ENCODE peak calls at places on chromosomes 13 and 19, in seven cellular contexts. One of them, this sample, is unnamed.

GRCh38 chr19:29031216-29031615 is 181.7 kb downstream of the UQCRFS1 start:
- DNase-seq in mucosa of descending colon: no peak
- DNase-seq in heart left ventricle: no peak
- DNase-seq in GM23338: no peak
- DNase-seq in GM06990: no peak
- DNase-seq in IMR-90: no peak
- DNase-seq in uterus: no peak
- DNase-seq in this sample: no peak

GRCh38 chr19:13057744-13058143 is 44.9 kb downstream of the LYL1 start:
- DNase-seq in mucosa of descending colon: no peak
- DNase-seq in heart left ventricle: no peak
- DNase-seq in GM23338: no peak
- DNase-seq in GM06990: no peak
- DNase-seq in IMR-90: peak
- DNase-seq in uterus: no peak
- DNase-seq in this sample: no peak

GRCh38 chr19:12884926-12885748 is 1.9 kb downstream of the KLF1 start:
- DNase-seq in mucosa of descending colon: peak
- DNase-seq in heart left ventricle: peak
- DNase-seq in GM23338: peak
- DNase-seq in GM06990: peak
- DNase-seq in IMR-90: peak
- DNase-seq in uterus: no peak
- DNase-seq in this sample: peak

GRCh38 chr19:310141-310651 is 19.0 kb upstream of the PLPP2 start:
- DNase-seq in mucosa of descending colon: no peak
- DNase-seq in heart left ventricle: no peak
- DNase-seq in GM23338: peak
- DNase-seq in GM06990: no peak
- DNase-seq in IMR-90: no peak
- DNase-seq in uterus: peak
- DNase-seq in this sample: no peak

GRCh38 chr19:47018923-47019322 is 714 bp upstream of the NPAS1 start:
- DNase-seq in mucosa of descending colon: no peak
- DNase-seq in heart left ventricle: no peak
- DNase-seq in GM23338: no peak
- DNase-seq in GM06990: no peak
- DNase-seq in IMR-90: no peak
- DNase-seq in uterus: no peak
- DNase-seq in this sample: no peak

GRCh38 chr19:46639356-46640061 is 3.5 kb upstream of the GNG8 start:
- DNase-seq in mucosa of descending colon: peak
- DNase-seq in heart left ventricle: peak
- DNase-seq in GM23338: peak
- DNase-seq in GM06990: no peak
- DNase-seq in IMR-90: peak
- DNase-seq in uterus: peak
- DNase-seq in this sample: peak

GRCh38 chr13:112638157-112638750 is 50.3 kb upstream of the TUBGCP3 start:
- DNase-seq in mucosa of descending colon: no peak
- DNase-seq in heart left ventricle: no peak
- DNase-seq in GM23338: no peak
- DNase-seq in GM06990: no peak
- DNase-seq in IMR-90: no peak
- DNase-seq in uterus: no peak
- DNase-seq in this sample: no peak

GRCh38 chr13:46051958-46052313 is 610 bp downstream of the ZC3H13 start:
- DNase-seq in mucosa of descending colon: no peak
- DNase-seq in heart left ventricle: no peak
- DNase-seq in GM23338: peak
- DNase-seq in GM06990: no peak
- DNase-seq in IMR-90: peak
- DNase-seq in uterus: no peak
- DNase-seq in this sample: no peak

GRCh38 chr13:33284916-33285315 is 639 bp downstream of the STARD13 start:
- DNase-seq in mucosa of descending colon: no peak
- DNase-seq in heart left ventricle: no peak
- DNase-seq in GM23338: no peak
- DNase-seq in GM06990: no peak
- DNase-seq in IMR-90: no peak
- DNase-seq in uterus: no peak
- DNase-seq in this sample: peak

GRCh38 chr19:42091300-42092266 is 15.6 kb downstream of the ZNF574 start:
- DNase-seq in mucosa of descending colon: no peak
- DNase-seq in heart left ventricle: no peak
- DNase-seq in GM23338: no peak
- DNase-seq in GM06990: no peak
- DNase-seq in IMR-90: peak
- DNase-seq in uterus: peak
- DNase-seq in this sample: no peak

GRCh38 chr19:1922803-1923202 is 17.6 kb downstream of the ADAT3 start:
- DNase-seq in mucosa of descending colon: no peak
- DNase-seq in heart left ventricle: no peak
- DNase-seq in GM23338: no peak
- DNase-seq in GM06990: no peak
- DNase-seq in IMR-90: no peak
- DNase-seq in uterus: no peak
- DNase-seq in this sample: no peak

GRCh38 chr19:44032001-44032610 is 6.9 kb downstream of the ZNF222 start:
- DNase-seq in mucosa of descending colon: no peak
- DNase-seq in heart left ventricle: no peak
- DNase-seq in GM23338: no peak
- DNase-seq in GM06990: no peak
- DNase-seq in IMR-90: no peak
- DNase-seq in uterus: no peak
- DNase-seq in this sample: no peak

GRCh38 chr19:45739498-45740439 is 6.5 kb downstream of the MEIOSIN start:
- DNase-seq in mucosa of descending colon: no peak
- DNase-seq in heart left ventricle: no peak
- DNase-seq in GM23338: no peak
- DNase-seq in GM06990: no peak
- DNase-seq in IMR-90: no peak
- DNase-seq in uterus: no peak
- DNase-seq in this sample: no peak

GRCh38 chr13:47237571-47237970 is 340.7 kb upstream of the HTR2A start:
- DNase-seq in mucosa of descending colon: no peak
- DNase-seq in heart left ventricle: no peak
- DNase-seq in GM23338: no peak
- DNase-seq in GM06990: no peak
- DNase-seq in IMR-90: no peak
- DNase-seq in uterus: no peak
- DNase-seq in this sample: no peak

DNA sequence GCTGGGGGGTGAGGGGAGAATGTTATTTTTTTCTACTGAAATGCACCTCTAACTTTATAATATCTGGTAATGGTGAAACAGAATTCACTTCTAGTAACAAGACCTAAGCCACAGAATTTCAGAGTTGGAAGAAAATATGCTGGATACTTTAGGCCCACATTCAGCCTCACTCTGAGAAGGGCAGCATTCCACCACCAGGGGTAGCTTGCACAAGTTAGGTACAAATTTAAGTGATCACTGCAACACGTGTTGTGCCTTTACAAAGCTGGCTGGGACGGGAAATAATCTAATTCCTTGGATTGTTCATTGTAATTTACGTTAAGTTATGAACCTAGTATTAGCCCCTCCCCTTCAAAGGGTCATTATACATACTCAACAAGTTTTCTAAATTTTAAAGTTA is 192.3 kb downstream of the RGCC start:
- DNase-seq in mucosa of descending colon: no peak
- DNase-seq in heart left ventricle: no peak
- DNase-seq in GM23338: peak
- DNase-seq in GM06990: no peak
- DNase-seq in IMR-90: peak
- DNase-seq in uterus: no peak
- DNase-seq in this sample: no peak
- TF ChIP-seq CTCF in mucosa of descending colon: no peak
- TF ChIP-seq CTCF in heart left ventricle: peak
- TF ChIP-seq CTCF in GM23338: peak
- TF ChIP-seq CTCF in GM06990: peak
- TF ChIP-seq CTCF in IMR-90: peak
- TF ChIP-seq CTCF in uterus: no peak
- TF ChIP-seq CTCF in this sample: no peak

GRCh38 chr13:38024431-38024830 is 154.9 kb upstream of the TRPC4 start:
- DNase-seq in mucosa of descending colon: no peak
- DNase-seq in heart left ventricle: no peak
- DNase-seq in GM23338: no peak
- DNase-seq in GM06990: no peak
- DNase-seq in IMR-90: no peak
- DNase-seq in uterus: no peak
- DNase-seq in this sample: no peak
- TF ChIP-seq CTCF in mucosa of descending colon: no peak
- TF ChIP-seq CTCF in heart left ventricle: no peak
- TF ChIP-seq CTCF in GM23338: no peak
- TF ChIP-seq CTCF in GM06990: no peak
- TF ChIP-seq CTCF in IMR-90: no peak
- TF ChIP-seq CTCF in uterus: no peak
- TF ChIP-seq CTCF in this sample: no peak

GRCh38 chr19:15237759-15238638 is 5.8 kb upstream of the EPHX3 start:
- DNase-seq in mucosa of descending colon: no peak
- DNase-seq in heart left ventricle: no peak
- DNase-seq in GM23338: no peak
- DNase-seq in GM06990: no peak
- DNase-seq in IMR-90: no peak
- DNase-seq in uterus: no peak
- DNase-seq in this sample: no peak

GRCh38 chr19:15240539-15240938 is 8.3 kb upstream of the EPHX3 start:
- DNase-seq in mucosa of descending colon: no peak
- DNase-seq in heart left ventricle: no peak
- DNase-seq in GM23338: no peak
- DNase-seq in GM06990: no peak
- DNase-seq in IMR-90: no peak
- DNase-seq in uterus: no peak
- DNase-seq in this sample: no peak

GRCh38 chr19:15239337-15239949 is 7.2 kb upstream of the EPHX3 start:
- DNase-seq in mucosa of descending colon: no peak
- DNase-seq in heart left ventricle: no peak
- DNase-seq in GM23338: no peak
- DNase-seq in GM06990: no peak
- DNase-seq in IMR-90: no peak
- DNase-seq in uterus: no peak
- DNase-seq in this sample: no peak

GRCh38 chr19:15236886-15237285 is 4.6 kb upstream of the EPHX3 start:
- DNase-seq in mucosa of descending colon: no peak
- DNase-seq in heart left ventricle: no peak
- DNase-seq in GM23338: no peak
- DNase-seq in GM06990: no peak
- DNase-seq in IMR-90: no peak
- DNase-seq in uterus: no peak
- DNase-seq in this sample: no peak

DNA sequence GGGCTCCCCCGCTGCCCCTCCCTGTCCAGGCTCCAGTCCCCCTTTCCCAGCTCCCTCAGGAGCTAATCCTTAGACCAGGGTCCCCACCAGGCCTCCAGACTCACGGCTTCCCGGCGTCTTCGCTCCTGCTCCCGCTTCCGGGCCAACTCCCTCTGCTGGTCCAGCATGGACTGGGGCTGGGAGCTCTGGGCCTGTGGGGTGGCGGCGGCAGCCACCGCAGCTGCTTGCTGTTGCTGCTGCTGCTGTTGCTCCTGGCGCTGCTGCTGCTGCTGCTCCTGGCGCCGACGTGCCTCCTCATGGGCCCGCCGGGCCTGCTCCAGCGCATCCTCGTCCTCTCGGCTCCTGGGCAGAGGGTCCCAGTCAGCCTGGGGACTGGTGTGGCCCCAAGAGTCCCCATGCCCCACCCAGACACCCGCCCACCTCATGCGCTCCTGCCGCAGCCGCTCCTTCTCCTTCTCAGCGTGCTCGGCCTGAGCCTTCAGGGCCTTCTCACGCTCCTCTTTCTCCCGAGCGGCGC is 6.4 kb upstream of the EPHX3 start:
- DNase-seq in mucosa of descending colon: no peak
- DNase-seq in heart left ventricle: no peak
- DNase-seq in GM23338: peak
- DNase-seq in GM06990: no peak
- DNase-seq in IMR-90: no peak
- DNase-seq in uterus: no peak
- DNase-seq in this sample: no peak
- TF ChIP-seq CTCF in mucosa of descending colon: no peak
- TF ChIP-seq CTCF in heart left ventricle: peak
- TF ChIP-seq CTCF in GM23338: no peak
- TF ChIP-seq CTCF in GM06990: no peak
- TF ChIP-seq CTCF in IMR-90: no peak
- TF ChIP-seq CTCF in uterus: no peak
- TF ChIP-seq CTCF in this sample: no peak

GRCh38 chr13:111629457-111629856 is 309.0 kb downstream of the TEX29 start:
- DNase-seq in mucosa of descending colon: no peak
- DNase-seq in heart left ventricle: no peak
- DNase-seq in GM23338: no peak
- DNase-seq in GM06990: no peak
- DNase-seq in IMR-90: no peak
- DNase-seq in uterus: no peak
- DNase-seq in this sample: no peak

GRCh38 chr13:111632906-111633305 is 312.5 kb downstream of the TEX29 start:
- DNase-seq in mucosa of descending colon: no peak
- DNase-seq in heart left ventricle: no peak
- DNase-seq in GM23338: peak
- DNase-seq in GM06990: no peak
- DNase-seq in IMR-90: no peak
- DNase-seq in uterus: no peak
- DNase-seq in this sample: no peak

GRCh38 chr13:111629016-111629415 is 308.6 kb downstream of the TEX29 start:
- DNase-seq in mucosa of descending colon: no peak
- DNase-seq in heart left ventricle: no peak
- DNase-seq in GM23338: no peak
- DNase-seq in GM06990: no peak
- DNase-seq in IMR-90: no peak
- DNase-seq in uterus: no peak
- DNase-seq in this sample: no peak

GRCh38 chr13:111629933-111630332 is 309.5 kb downstream of the TEX29 start:
- DNase-seq in mucosa of descending colon: no peak
- DNase-seq in heart left ventricle: no peak
- DNase-seq in GM23338: no peak
- DNase-seq in GM06990: no peak
- DNase-seq in IMR-90: no peak
- DNase-seq in uterus: no peak
- DNase-seq in this sample: no peak

DNA sequence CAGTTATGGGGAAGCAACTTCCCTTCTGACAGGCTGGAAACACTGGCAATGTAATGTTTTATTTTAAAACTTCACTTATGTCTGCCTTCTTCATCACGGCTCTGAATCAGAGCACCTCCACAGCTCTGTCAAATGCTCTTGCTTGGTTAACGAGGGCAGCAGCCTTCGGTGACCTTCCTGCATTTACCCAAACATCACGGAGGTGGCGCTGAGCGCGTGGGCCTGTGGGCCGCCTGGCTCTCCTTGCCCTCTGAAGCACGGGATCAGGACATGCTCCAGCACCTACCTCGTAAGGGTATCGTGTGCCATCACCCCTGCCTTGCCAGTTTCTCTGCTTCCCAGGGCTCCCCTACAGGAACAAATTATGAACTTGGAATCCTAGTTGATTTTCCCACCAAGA is 310.0 kb downstream of the TEX29 start:
- DNase-seq in mucosa of descending colon: no peak
- DNase-seq in heart left ventricle: no peak
- DNase-seq in GM23338: peak
- DNase-seq in GM06990: no peak
- DNase-seq in IMR-90: no peak
- DNase-seq in uterus: no peak
- DNase-seq in this sample: no peak
- TF ChIP-seq CTCF in mucosa of descending colon: no peak
- TF ChIP-seq CTCF in heart left ventricle: no peak
- TF ChIP-seq CTCF in GM23338: peak
- TF ChIP-seq CTCF in GM06990: no peak
- TF ChIP-seq CTCF in IMR-90: no peak
- TF ChIP-seq CTCF in uterus: no peak
- TF ChIP-seq CTCF in this sample: no peak